ENCODE peak calls at places on chromosomes 7 and 10, in six cellular contexts. One of them, this sample, is unnamed.

GRCh38 chr7:1558841-1559625 is 3.0 kb upstream of the TMEM184A start:
- DNase-seq in GM12891: no peak
- DNase-seq in H1: no peak
- DNase-seq in HepG2: no peak
- DNase-seq in K562: no peak
- DNase-seq in GM12878: no peak
- DNase-seq in this sample: no peak

GRCh38 chr10:33706746-33707145 is 372.3 kb upstream of the NRP1 start:
- DNase-seq in GM12891: no peak
- DNase-seq in H1: no peak
- DNase-seq in HepG2: no peak
- DNase-seq in K562: no peak
- DNase-seq in GM12878: no peak
- DNase-seq in this sample: no peak

GRCh38 chr10:53997953-53998352 is 803.1 kb downstream of the PCDH15 start:
- DNase-seq in GM12891: no peak
- DNase-seq in H1: no peak
- DNase-seq in HepG2: peak
- DNase-seq in K562: no peak
- DNase-seq in GM12878: no peak
- DNase-seq in this sample: no peak

GRCh38 chr7:158863611-158864506 is 7.5 kb downstream of the DYNC2I1 start:
- DNase-seq in GM12891: peak
- DNase-seq in H1: no peak
- DNase-seq in HepG2: peak
- DNase-seq in K562: peak
- DNase-seq in GM12878: peak
- DNase-seq in this sample: peak

GRCh38 chr10:52779541-52780390 is 7.2 kb upstream of the MBL2 start:
- DNase-seq in GM12891: peak
- DNase-seq in H1: peak
- DNase-seq in HepG2: peak
- DNase-seq in K562: peak
- DNase-seq in GM12878: no peak
- DNase-seq in this sample: peak

GRCh38 chr10:100999742-101000601 is at the start of gene LZTS2:
- DNase-seq in GM12891: no peak
- DNase-seq in H1: peak
- DNase-seq in HepG2: no peak
- DNase-seq in K562: peak
- DNase-seq in GM12878: no peak
- DNase-seq in this sample: no peak

GRCh38 chr7:96772295-96772694 is 62.6 kb upstream of the SEM1 start:
- DNase-seq in GM12891: no peak
- DNase-seq in H1: no peak
- DNase-seq in HepG2: no peak
- DNase-seq in K562: no peak
- DNase-seq in GM12878: no peak
- DNase-seq in this sample: no peak

GRCh38 chr10:110209926-110210662 is 2.7 kb downstream of the MXI1 start:
- DNase-seq in GM12891: no peak
- DNase-seq in H1: peak
- DNase-seq in HepG2: no peak
- DNase-seq in K562: peak
- DNase-seq in GM12878: no peak
- DNase-seq in this sample: no peak

GRCh38 chr10:96130326-96130758 is 245 bp downstream of the ZNF518A start:
- DNase-seq in GM12891: peak
- DNase-seq in H1: peak
- DNase-seq in HepG2: peak
- DNase-seq in K562: peak
- DNase-seq in GM12878: no peak
- DNase-seq in this sample: peak

GRCh38 chr10:46547331-46547880 is 9.1 kb downstream of the GPRIN2 start:
- DNase-seq in GM12891: peak
- DNase-seq in H1: peak
- DNase-seq in HepG2: no peak
- DNase-seq in K562: no peak
- DNase-seq in GM12878: no peak
- DNase-seq in this sample: no peak

GRCh38 chr10:92123031-92123450 is 167.8 kb downstream of the CPEB3 start:
- DNase-seq in GM12891: no peak
- DNase-seq in H1: no peak
- DNase-seq in HepG2: peak
- DNase-seq in K562: no peak
- DNase-seq in GM12878: no peak
- DNase-seq in this sample: no peak

GRCh38 chr7:32161708-32162107 is 91.5 kb upstream of the PDE1C start:
- DNase-seq in GM12891: no peak
- DNase-seq in H1: no peak
- DNase-seq in HepG2: no peak
- DNase-seq in K562: no peak
- DNase-seq in GM12878: no peak
- DNase-seq in this sample: no peak

GRCh38 chr10:51716981-51717380 is 17.6 kb upstream of the CSTF2T start:
- DNase-seq in GM12891: no peak
- DNase-seq in H1: no peak
- DNase-seq in HepG2: no peak
- DNase-seq in K562: no peak
- DNase-seq in GM12878: no peak
- DNase-seq in this sample: no peak

GRCh38 chr7:30478349-30479228 is at the start of gene NOD1:
- DNase-seq in GM12891: peak
- DNase-seq in H1: peak
- DNase-seq in HepG2: peak
- DNase-seq in K562: peak
- DNase-seq in GM12878: no peak
- DNase-seq in this sample: peak

GRCh38 chr7:27210441-27211083 is 10.7 kb upstream of the HOXA13 start:
- DNase-seq in GM12891: peak
- DNase-seq in H1: peak
- DNase-seq in HepG2: no peak
- DNase-seq in K562: peak
- DNase-seq in GM12878: no peak
- DNase-seq in this sample: no peak

GRCh38 chr7:43664681-43665080 is 64.6 kb downstream of the COA1 start:
- DNase-seq in GM12891: no peak
- DNase-seq in H1: no peak
- DNase-seq in HepG2: no peak
- DNase-seq in K562: no peak
- DNase-seq in GM12878: no peak
- DNase-seq in this sample: no peak

GRCh38 chr7:1665721-1666250 is 4.3 kb upstream of the ELFN1 start:
- DNase-seq in GM12891: peak
- DNase-seq in H1: peak
- DNase-seq in HepG2: no peak
- DNase-seq in K562: peak
- DNase-seq in GM12878: no peak
- DNase-seq in this sample: peak

GRCh38 chr10:8600192-8600591 is 545.7 kb downstream of the GATA3 start:
- DNase-seq in GM12891: no peak
- DNase-seq in H1: no peak
- DNase-seq in HepG2: no peak
- DNase-seq in K562: no peak
- DNase-seq in GM12878: no peak
- DNase-seq in this sample: no peak

GRCh38 chr10:44874176-44874575 is 37.0 kb upstream of the TMEM72 start:
- DNase-seq in GM12891: no peak
- DNase-seq in H1: no peak
- DNase-seq in HepG2: no peak
- DNase-seq in K562: no peak
- DNase-seq in GM12878: no peak
- DNase-seq in this sample: no peak

GRCh38 chr7:158710651-158711102 is 6.1 kb upstream of the NCAPG2 start:
- DNase-seq in GM12891: no peak
- DNase-seq in H1: peak
- DNase-seq in HepG2: no peak
- DNase-seq in K562: no peak
- DNase-seq in GM12878: no peak
- DNase-seq in this sample: no peak

GRCh38 chr7:114081606-114082425 is 163.0 kb upstream of the PPP1R3A start:
- DNase-seq in GM12891: no peak
- DNase-seq in H1: no peak
- DNase-seq in HepG2: peak
- DNase-seq in K562: no peak
- DNase-seq in GM12878: no peak
- DNase-seq in this sample: no peak

GRCh38 chr7:106279425-106280182 is 5.2 kb downstream of the NAMPT start:
- DNase-seq in GM12891: no peak
- DNase-seq in H1: no peak
- DNase-seq in HepG2: no peak
- DNase-seq in K562: peak
- DNase-seq in GM12878: no peak
- DNase-seq in this sample: no peak

GRCh38 chr7:28381466-28381865 is 30.9 kb upstream of the CREB5 start:
- DNase-seq in GM12891: no peak
- DNase-seq in H1: no peak
- DNase-seq in HepG2: no peak
- DNase-seq in K562: no peak
- DNase-seq in GM12878: no peak
- DNase-seq in this sample: no peak

GRCh38 chr7:142906643-142907042 is 21.1 kb upstream of the TRPV6 start:
- DNase-seq in GM12891: no peak
- DNase-seq in H1: no peak
- DNase-seq in HepG2: no peak
- DNase-seq in K562: no peak
- DNase-seq in GM12878: no peak
- DNase-seq in this sample: no peak

GRCh38 chr10:101072923-101073322 is 11.1 kb downstream of the KAZALD1 start:
- DNase-seq in GM12891: no peak
- DNase-seq in H1: no peak
- DNase-seq in HepG2: no peak
- DNase-seq in K562: no peak
- DNase-seq in GM12878: no peak
- DNase-seq in this sample: no peak

GRCh38 chr10:107914450-107915276 is 750.2 kb upstream of the SORCS1 start:
- DNase-seq in GM12891: no peak
- DNase-seq in H1: peak
- DNase-seq in HepG2: no peak
- DNase-seq in K562: no peak
- DNase-seq in GM12878: no peak
- DNase-seq in this sample: peak

GRCh38 chr10:22849077-22849810 is 78.6 kb upstream of the ARMC3 start:
- DNase-seq in GM12891: no peak
- DNase-seq in H1: no peak
- DNase-seq in HepG2: peak
- DNase-seq in K562: no peak
- DNase-seq in GM12878: no peak
- DNase-seq in this sample: no peak
- TF ChIP-seq POLR2AphosphoS5 in GM12891: no peak
- TF ChIP-seq POLR2AphosphoS5 in H1: no peak
- TF ChIP-seq POLR2AphosphoS5 in HepG2: no peak
- TF ChIP-seq POLR2AphosphoS5 in K562: no peak
- TF ChIP-seq POLR2AphosphoS5 in GM12878: no peak
- TF ChIP-seq POLR2AphosphoS5 in this sample: no peak

GRCh38 chr10:14779053-14779649 is 4.5 kb upstream of the FAM107B start:
- DNase-seq in GM12891: no peak
- DNase-seq in H1: no peak
- DNase-seq in HepG2: no peak
- DNase-seq in K562: no peak
- DNase-seq in GM12878: no peak
- DNase-seq in this sample: no peak

GRCh38 chr10:14782691-14783363 is 8.1 kb upstream of the FAM107B start:
- DNase-seq in GM12891: no peak
- DNase-seq in H1: no peak
- DNase-seq in HepG2: peak
- DNase-seq in K562: no peak
- DNase-seq in GM12878: no peak
- DNase-seq in this sample: no peak

GRCh38 chr10:14784459-14785055 is 9.9 kb upstream of the FAM107B start:
- DNase-seq in GM12891: no peak
- DNase-seq in H1: no peak
- DNase-seq in HepG2: no peak
- DNase-seq in K562: no peak
- DNase-seq in GM12878: no peak
- DNase-seq in this sample: no peak

DNA sequence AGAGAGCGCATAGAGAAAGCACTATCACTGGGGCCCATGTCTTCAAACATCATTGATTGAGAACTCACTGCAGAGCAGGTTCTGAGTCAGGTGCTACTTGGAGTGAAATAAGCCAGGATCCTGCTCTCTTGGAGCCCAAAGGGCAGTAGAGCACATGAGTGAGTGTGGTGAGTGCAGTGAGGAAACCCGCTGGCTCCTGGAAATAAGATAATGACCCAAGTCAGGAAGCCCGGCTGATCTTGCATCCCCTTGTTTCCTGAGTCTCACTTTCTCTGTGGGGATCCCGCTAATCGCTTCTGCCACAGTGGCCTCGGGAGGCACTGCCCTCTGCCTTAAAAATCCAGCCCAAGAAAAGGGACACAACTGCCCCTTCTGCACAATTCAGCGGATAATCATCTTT is 7.1 kb upstream of the FAM107B start:
- DNase-seq in GM12891: no peak
- DNase-seq in H1: no peak
- DNase-seq in HepG2: no peak
- DNase-seq in K562: no peak
- DNase-seq in GM12878: no peak
- DNase-seq in this sample: no peak
- TF ChIP-seq POLR2A in GM12891: no peak
- TF ChIP-seq POLR2A in H1: no peak
- TF ChIP-seq POLR2A in HepG2: no peak
- TF ChIP-seq POLR2A in K562: no peak
- TF ChIP-seq POLR2A in GM12878: no peak
- TF ChIP-seq POLR2A in this sample: no peak

DNA sequence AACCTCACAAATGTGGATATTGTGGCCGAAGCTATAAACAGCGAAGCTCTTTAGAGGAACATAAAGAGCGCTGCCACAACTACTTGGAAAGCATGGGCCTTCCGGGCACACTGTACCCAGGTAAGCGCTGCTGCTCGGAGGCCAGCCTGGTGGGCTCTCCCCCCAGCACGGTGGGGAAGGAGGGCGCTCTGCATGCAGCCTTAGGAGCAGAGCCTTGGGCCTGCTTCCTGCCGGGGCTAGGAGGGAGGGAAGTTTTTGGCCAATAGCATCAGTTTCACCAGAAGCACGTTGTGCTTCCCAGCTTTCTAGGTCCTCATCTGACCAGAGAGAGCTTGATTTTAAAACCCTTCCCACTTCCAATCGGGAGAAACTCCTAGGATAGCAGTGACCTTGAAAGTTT is 62.8 kb downstream of the FIGNL1 start:
- DNase-seq in GM12891: no peak
- DNase-seq in H1: no peak
- DNase-seq in HepG2: no peak
- DNase-seq in K562: no peak
- DNase-seq in GM12878: no peak
- DNase-seq in this sample: no peak
- TF ChIP-seq TAF1 in GM12891: no peak
- TF ChIP-seq TAF1 in H1: no peak
- TF ChIP-seq TAF1 in HepG2: no peak
- TF ChIP-seq TAF1 in K562: no peak
- TF ChIP-seq TAF1 in GM12878: no peak
- TF ChIP-seq TAF1 in this sample: no peak

DNA sequence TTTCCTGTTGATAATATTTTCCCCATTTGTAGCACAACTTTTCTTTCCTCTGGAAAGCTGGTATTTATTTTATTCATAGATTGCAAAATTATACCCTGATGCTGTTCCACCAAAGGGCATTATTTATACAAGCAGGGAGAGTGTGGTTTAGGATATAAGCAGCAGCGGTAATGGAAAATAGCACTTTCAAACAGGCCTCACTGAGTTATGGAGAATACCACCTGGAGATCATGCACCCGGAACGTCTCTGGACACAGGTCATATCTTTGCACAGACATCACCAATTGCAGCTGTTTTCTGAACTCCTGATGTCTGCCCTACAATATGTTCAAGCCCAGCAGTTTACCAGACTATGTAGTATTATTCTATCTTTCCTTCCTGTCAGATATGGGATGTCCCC is 2.0 kb upstream of the CALD1 start:
- DNase-seq in GM12891: no peak
- DNase-seq in H1: no peak
- DNase-seq in HepG2: no peak
- DNase-seq in K562: no peak
- DNase-seq in GM12878: no peak
- DNase-seq in this sample: no peak
- TF ChIP-seq POLR2AphosphoS5 in GM12891: no peak
- TF ChIP-seq POLR2AphosphoS5 in H1: no peak
- TF ChIP-seq POLR2AphosphoS5 in HepG2: no peak
- TF ChIP-seq POLR2AphosphoS5 in K562: no peak
- TF ChIP-seq POLR2AphosphoS5 in GM12878: no peak
- TF ChIP-seq POLR2AphosphoS5 in this sample: no peak